ENCODE peak calls at places on chromosomes 3 and 15, in ten cellular contexts. P, A, N, B, U, Q, D, R, K and J are unnamed samples.

GRCh38 chr3:126555795-126556636 is 2.7 kb downstream of the C3orf22 start:
- DNase-seq in N (peak; percentile 2), P (no peak), R (no peak), U (no peak), A (no peak), B (no peak), D (no peak), Q (no peak), K (peak; percentile 11), J (no peak)

GRCh38 chr3:116135462-116135861 is 309.8 kb downstream of the LSAMP start:
- DNase-seq in K (no peak), U (no peak), Q (peak; percentile 2), N (no peak), D (peak; percentile 12), P (no peak), B (no peak), A (no peak), R (peak; percentile 74), J (no peak)

GRCh38 chr3:166556955-166557354 is 719.7 kb upstream of the BCHE start:
- DNase-seq in R (no peak), D (no peak), K (no peak), U (no peak), A (no peak), N (no peak), P (no peak), Q (no peak), B (no peak), J (no peak)

GRCh38 chr3:117873236-117873635 is 1161.4 kb downstream of the IGSF11 start:
- DNase-seq in P (no peak), K (no peak), D (peak; percentile 22), N (no peak), B (no peak), U (no peak), R (no peak), A (no peak), Q (no peak), J (no peak)

GRCh38 chr15:64004582-64004981 is 41.7 kb downstream of the DAPK2 start:
- DNase-seq in B (peak; percentile 24), N (no peak), K (no peak), A (peak; percentile 52), Q (peak; percentile 34), R (peak; percentile 68), U (no peak), D (peak; percentile 73), P (no peak), J (no peak)

GRCh38 chr3:41681479-41681878 is 280.4 kb downstream of the ULK4 start:
- DNase-seq in N (no peak), B (no peak), Q (peak; percentile 95), P (no peak), K (no peak), R (peak; percentile 90), A (no peak), D (no peak), U (peak; percentile 89), J (no peak)

GRCh38 chr3:103112273-103112672 is 677.5 kb downstream of the ZPLD1 start:
- DNase-seq in P (no peak), B (no peak), N (no peak), U (no peak), K (no peak), A (no peak), D (no peak), Q (no peak), R (no peak), J (no peak)

GRCh38 chr15:83462953-83463433 is 15.9 kb downstream of the SH3GL3 start:
- DNase-seq in D (no peak), K (no peak), Q (no peak), R (no peak), B (no peak), U (no peak), A (no peak), P (no peak), N (no peak), J (no peak)

GRCh38 chr3:11212784-11213183 is 58.5 kb downstream of the HRH1 start:
- DNase-seq in B (no peak), N (no peak), D (no peak), A (no peak), K (no peak), U (no peak), P (no peak), Q (no peak), R (no peak), J (no peak)

GRCh38 chr3:171165986-171166385 is 139.5 kb upstream of the SLC2A2 start:
- DNase-seq in A (no peak), U (no peak), P (peak; percentile 29), Q (no peak), D (no peak), B (no peak), N (no peak), K (no peak), R (no peak), J (no peak)

GRCh38 chr3:171169866-171170265 is 143.3 kb upstream of the SLC2A2 start:
- DNase-seq in R (no peak), D (no peak), K (no peak), A (no peak), B (no peak), Q (no peak), N (no peak), U (no peak), P (no peak), J (no peak)

GRCh38 chr3:171168551-171168950 is 142.0 kb upstream of the SLC2A2 start:
- DNase-seq in K (no peak), D (no peak), R (no peak), P (no peak), B (no peak), N (no peak), A (no peak), U (no peak), Q (no peak), J (no peak)

GRCh38 chr3:171169443-171169842 is 142.9 kb upstream of the SLC2A2 start:
- DNase-seq in P (no peak), N (no peak), K (no peak), D (no peak), A (no peak), Q (no peak), U (no peak), B (no peak), R (no peak), J (no peak)

GRCh38 chr3:171168086-171168485 is 141.6 kb upstream of the SLC2A2 start:
- DNase-seq in N (peak; percentile 33), B (no peak), A (peak; percentile 59), R (peak; percentile 69), D (peak; percentile 25), K (no peak), U (no peak), P (no peak), Q (peak; percentile 57), J (no peak)
- TF ChIP-seq CTCF in N (no peak), B (no peak), A (peak; percentile 55), R (peak; percentile 62), D (peak; percentile 41), K (no peak), U (peak; percentile 48), P (no peak), Q (peak; percentile 72), J (no peak)

DNA sequence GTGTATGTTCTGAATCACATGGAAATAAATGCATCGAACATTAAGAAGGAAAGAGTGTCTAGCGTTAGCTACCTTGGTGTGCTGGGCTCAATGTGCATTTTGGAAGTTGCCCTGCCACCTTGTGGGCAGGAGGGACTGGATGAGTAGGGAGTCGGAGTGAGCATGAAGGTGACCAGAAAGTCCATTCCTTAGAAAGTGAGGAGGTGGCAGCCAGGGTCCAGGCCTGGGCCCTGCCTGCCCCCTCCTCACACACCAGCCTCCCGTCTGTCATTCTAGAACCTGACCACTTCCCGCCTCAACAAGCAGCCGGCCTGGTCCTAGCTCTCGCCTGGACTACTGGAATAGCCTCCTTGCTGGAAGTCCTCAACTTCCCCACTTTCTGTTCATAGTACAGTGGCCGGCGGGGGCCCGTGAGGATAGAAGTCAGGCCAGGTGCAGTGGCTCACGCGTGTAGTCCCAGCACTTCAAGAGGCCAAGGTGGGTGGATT is 10.2 kb upstream of the GATA2 start:
- DNase-seq in A (no peak), R (no peak), U (no peak), P (no peak), N (no peak), Q (no peak), D (no peak), K (no peak), B (no peak), J (no peak)
- TF ChIP-seq CTCF in A (peak; percentile 18), R (peak; percentile 16), U (peak; percentile 12), P (peak; percentile 15), N (no peak), Q (no peak), D (peak; percentile 23), K (no peak), B (no peak), J (no peak)

DNA sequence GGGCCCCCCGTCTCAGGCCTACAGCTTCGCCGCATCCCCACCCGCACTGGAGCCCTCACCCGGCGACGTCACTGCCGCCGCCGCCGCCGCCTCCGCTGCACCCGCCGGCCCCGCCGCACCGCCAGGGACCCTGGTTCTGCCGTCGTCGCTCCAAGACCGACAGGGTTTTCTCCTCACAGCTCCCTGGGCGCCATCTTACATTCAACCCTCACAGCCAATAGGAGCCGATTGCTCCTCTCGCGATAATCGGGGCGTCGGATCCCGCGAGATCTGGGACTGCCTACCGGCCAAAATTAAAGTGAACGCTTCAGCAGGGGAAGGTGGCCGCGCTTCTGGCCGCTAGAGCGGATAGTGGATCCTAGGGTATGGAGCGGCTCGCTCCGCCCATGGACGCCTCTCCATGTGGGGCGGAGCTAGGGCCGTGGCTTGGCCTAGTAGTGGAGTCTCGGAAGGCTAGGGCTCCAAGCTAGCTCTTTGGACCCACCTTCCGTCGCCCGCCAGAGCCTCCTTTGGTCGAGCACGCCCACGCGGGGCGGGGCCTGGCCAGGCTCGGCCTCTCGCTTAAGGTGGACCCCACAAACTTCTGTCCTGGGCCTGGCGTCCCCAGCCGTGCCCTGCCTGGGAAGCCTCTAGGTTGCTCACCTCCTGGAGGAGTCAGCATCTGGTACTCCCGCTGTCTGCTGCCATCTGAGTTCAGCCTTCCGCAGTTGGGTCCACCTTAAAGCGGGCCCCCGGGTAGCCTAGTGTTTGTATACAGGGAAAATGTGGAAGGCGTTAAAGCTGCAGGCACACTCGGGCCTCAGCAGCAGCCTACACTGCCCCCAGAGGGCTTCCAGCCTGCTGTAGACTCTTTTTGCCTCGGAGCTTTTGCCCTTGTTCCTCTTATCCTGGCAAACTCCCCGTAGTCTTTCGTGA is at the start of gene QRICH1:
- DNase-seq in B (peak; percentile 97), D (peak; percentile 97), Q (peak; percentile 99), R (peak; percentile 97), A (peak; percentile 82), P (peak; percentile 98), K (peak; percentile 94), U (peak; percentile 93), N (peak; percentile 94), J (peak; percentile 95)
- TF ChIP-seq CTCF in B (peak; percentile 42), D (peak; percentile 62), Q (peak; percentile 64), R (peak; percentile 68), A (peak; percentile 37), P (peak; percentile 73), K (peak; percentile 27), U (peak; percentile 74), N (no peak), J (peak; percentile 58)

GRCh38 chr15:42056934-42057743 is 36.3 kb upstream of the PLA2G4E start:
- DNase-seq in R (peak; percentile 67), N (peak; percentile 89), A (peak; percentile 88), P (peak; percentile 49), Q (peak; percentile 61), U (no peak), B (peak; percentile 23), K (peak; percentile 86), D (peak; percentile 84), J (peak; percentile 82)
- TF ChIP-seq CTCF in R (peak; percentile 39), N (peak; percentile 38), A (peak; percentile 60), P (peak; percentile 62), Q (peak; percentile 76), U (peak; percentile 68), B (peak; percentile 48), K (peak; percentile 64), D (peak; percentile 66), J (peak; percentile 71)